ENCODE peak calls at places on chromosomes 6 and 20, in nine cellular contexts. L is neural progenitor cell; S is NAMALWA; B is HTR-8/SVneo; I is iris pigment epithelial cell; R is SW 1271; V is naive thymus-derived CD4-positive, alpha-beta T cell; T is ACHN; E is LHCN-M2. C is an unnamed sample.
A peak's percentile ranks its signal among the peaks of the same experiment; 100 is the strongest.

GRCh38 chr6:118495639-118496296 is 52.3 kb upstream of the PLN start:
- DNase-seq in S (no peak), L (no peak), T (no peak), I (peak; percentile 83), B (no peak), V (no peak), E (peak; percentile 89), R (no peak), C (no peak)

GRCh38 chr6:89763550-89763949 is 56.0 kb downstream of the MDN1 start:
- DNase-seq in I (peak; percentile 79), E (peak; percentile 40), L (no peak), V (no peak), T (no peak), B (no peak), S (no peak), R (no peak), C (no peak)

GRCh38 chr20:25043499-25044260 is 14.3 kb downstream of the ACSS1 start:
- DNase-seq in T (no peak), S (no peak), R (no peak), E (no peak), V (no peak), I (no peak), L (no peak), B (no peak), C (no peak)

GRCh38 chr6:12030993-12031550 is 19.0 kb downstream of the HIVEP1 start:
- DNase-seq in I (peak; percentile 46), E (no peak), R (no peak), B (no peak), S (no peak), V (no peak), L (no peak), T (no peak), C (no peak)

GRCh38 chr6:144999127-144999526 is 714.0 kb downstream of the UTRN start:
- DNase-seq in R (no peak), I (no peak), E (no peak), B (no peak), L (no peak), V (no peak), T (no peak), S (no peak), C (no peak)

GRCh38 chr6:129801909-129802308 is 59.2 kb downstream of the TMEM244 start:
- DNase-seq in B (no peak), I (peak; percentile 4), L (no peak), T (no peak), S (no peak), V (no peak), E (no peak), R (no peak), C (no peak)

GRCh38 chr6:139536751-139537617 is 162.5 kb upstream of the CITED2 start:
- DNase-seq in R (no peak), B (no peak), E (no peak), V (no peak), L (no peak), I (no peak), S (no peak), T (no peak), C (no peak)

GRCh38 chr6:111775145-111775936 is 97.9 kb downstream of the FYN start:
- DNase-seq in B (no peak), S (no peak), T (no peak), I (no peak), L (no peak), V (no peak), E (no peak), R (no peak), C (no peak)

GRCh38 chr6:77837034-77837784 is 184.4 kb downstream of the MEI4 start:
- DNase-seq in V (no peak), B (no peak), I (no peak), T (no peak), L (no peak), S (no peak), R (no peak), E (no peak), C (no peak)

GRCh38 chr6:45591306-45591705 is 213.6 kb upstream of the SUPT3H start:
- DNase-seq in V (no peak), R (no peak), I (peak; percentile 37), B (no peak), L (no peak), T (peak; percentile 8), S (no peak), E (no peak), C (no peak)

GRCh38 chr20:61736751-61737310 is 328.9 kb downstream of the TAF4 start:
- DNase-seq in I (no peak), R (no peak), S (no peak), T (no peak), L (no peak), B (no peak), V (no peak), E (no peak), C (no peak)

GRCh38 chr20:50450493-50450826 is 59.7 kb upstream of the PTPN1 start:
- DNase-seq in S (no peak), T (no peak), R (no peak), B (no peak), I (no peak), E (no peak), V (no peak), L (no peak), C (no peak)

GRCh38 chr6:582370-582769 is 74.5 kb downstream of the HUS1B start:
- DNase-seq in I (peak; percentile 59), T (no peak), B (peak; percentile 53), V (no peak), S (no peak), L (peak; percentile 77), R (no peak), E (no peak), C (no peak)

GRCh38 chr20:33450867-33451266 is 7.3 kb upstream of the SNTA1 start:
- DNase-seq in L (no peak), B (no peak), I (peak; percentile 42), E (peak; percentile 76), V (no peak), S (no peak), R (no peak), T (no peak), C (no peak)

GRCh38 chr6:10883312-10884244 is 1.7 kb upstream of the GCM2 start:
- DNase-seq in E (no peak), B (no peak), L (peak; percentile 49), R (no peak), I (no peak), V (no peak), S (no peak), T (no peak), C (no peak)

GRCh38 chr6:32116674-32117073 is 7.5 kb upstream of the TNXB start:
- DNase-seq in T (no peak), L (peak; percentile 54), I (no peak), S (peak; percentile 58), V (no peak), E (no peak), R (no peak), B (peak; percentile 63), C (no peak)

GRCh38 chr20:48846516-48847492 is 19.0 kb upstream of the PREX1 start:
- DNase-seq in L (peak; percentile 54), I (no peak), S (peak; percentile 60), V (no peak), T (no peak), R (no peak), B (peak; percentile 69), E (peak; percentile 20), C (no peak)

GRCh38 chr6:157999100-158000051 is 17.7 kb downstream of the SYNJ2 start:
- DNase-seq in E (no peak), L (no peak), S (no peak), V (no peak), B (no peak), R (no peak), I (no peak), T (no peak), C (no peak)

GRCh38 chr6:113381232-113381631 is 475.9 kb upstream of the MARCKS start:
- DNase-seq in T (no peak), R (no peak), E (no peak), I (peak; percentile 74), S (no peak), L (no peak), B (no peak), V (no peak), C (no peak)